ENCODE peak calls at places on chromosomes 3 and 15, in four cellular contexts. V is Panc1, H is heart left ventricle, M is sigmoid colon. F is an unnamed sample.

GRCh38 chr3:12884104-12884742 is 42.9 kb upstream of the RPL32 start:
- DNase-seq in V (no peak), M (peak; percentile 90), H (peak; percentile 71), F (no peak)

GRCh38 chr3:157113832-157114505 is 46.0 kb downstream of the CCNL1 start:
- DNase-seq in H (no peak), V (no peak), M (no peak), F (peak; percentile 64)

GRCh38 chr3:178950676-178951075 is 120.9 kb downstream of the ZMAT3 start:
- DNase-seq in H (no peak), M (no peak), V (no peak), F (no peak)

GRCh38 chr3:39208463-39209055 is 16.2 kb upstream of the XIRP1 start:
- DNase-seq in H (peak; percentile 72), M (no peak), V (peak; percentile 25), F (peak; percentile 87)

GRCh38 chr15:33700695-33701303 is 267.5 kb upstream of the CHRM5 start:
- DNase-seq in M (peak; percentile 72), V (peak; percentile 79), H (peak; percentile 65), F (peak; percentile 95)

GRCh38 chr15:99741835-99742234 is 8.6 kb upstream of the LYSMD4 start:
- DNase-seq in M (no peak), V (no peak), H (no peak), F (no peak)

GRCh38 chr15:57667171-57667924 is 39.2 kb upstream of the POLR2M start:
- DNase-seq in V (no peak), M (no peak), H (no peak), F (no peak)

GRCh38 chr3:72627276-72627675 is 221.0 kb downstream of the SHQ1 start:
- DNase-seq in M (no peak), H (no peak), V (no peak), F (no peak)

DNA sequence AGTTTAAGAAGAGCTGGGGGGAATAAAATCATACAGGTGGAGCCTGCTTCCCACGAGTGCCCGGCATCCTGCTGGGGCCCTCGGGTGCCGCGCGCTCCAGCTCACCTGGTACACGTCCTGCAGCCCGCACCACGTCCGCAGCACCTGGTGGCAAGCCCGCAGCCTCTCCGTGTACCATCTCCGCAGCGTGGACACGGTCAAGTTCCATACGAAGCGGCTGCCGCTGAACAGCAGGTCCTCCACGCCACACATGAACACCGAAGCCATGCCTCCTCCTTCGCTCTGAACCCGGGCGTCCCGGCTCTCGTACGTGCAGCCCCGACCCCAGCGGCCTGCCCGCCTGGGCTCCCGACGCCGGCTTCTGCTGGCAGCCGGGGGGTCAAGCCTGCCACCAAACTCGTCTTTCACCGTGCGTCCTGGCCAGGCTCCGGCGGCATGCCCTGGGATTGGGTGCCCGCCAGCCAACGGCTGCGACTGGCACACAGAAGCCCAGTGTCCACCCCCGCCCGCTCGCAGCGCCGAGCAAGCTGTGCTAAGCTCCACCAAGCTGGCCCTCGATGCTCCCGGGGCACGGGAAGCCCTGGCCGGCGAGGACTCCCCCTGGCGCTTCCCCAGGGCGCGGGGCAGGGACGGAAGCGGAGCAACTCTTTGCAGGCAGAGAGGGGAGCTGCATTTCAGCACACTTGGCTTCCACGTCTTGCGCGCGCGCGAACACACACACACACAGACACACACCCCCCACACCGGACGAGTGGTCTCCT is at the start of gene FRMD4B:
- DNase-seq in H (peak; percentile 91), M (peak; percentile 84), V (no peak), F (peak; percentile 81)
- H3K27ac ChIP-seq in H (peak within 1 kb of the TSS; percentile 76), M (peak within 1 kb of the TSS; percentile 4), V (no peak within 1 kb of the TSS), F (no peak within 1 kb of the TSS)

GRCh38 chr3:187212705-187213104 is 15.4 kb downstream of the RTP1 start:
- DNase-seq in V (no peak), M (no peak), H (peak; percentile 57), F (no peak)

GRCh38 chr3:187210091-187210490 is 12.8 kb downstream of the RTP1 start:
- DNase-seq in M (no peak), H (no peak), V (no peak), F (no peak)

GRCh38 chr3:187209501-187209900 is 12.2 kb downstream of the RTP1 start:
- DNase-seq in V (no peak), H (no peak), M (no peak), F (no peak)

GRCh38 chr3:187210555-187211327 is 13.5 kb downstream of the RTP1 start:
- DNase-seq in H (no peak), M (no peak), V (no peak), F (peak; percentile 54)

DNA sequence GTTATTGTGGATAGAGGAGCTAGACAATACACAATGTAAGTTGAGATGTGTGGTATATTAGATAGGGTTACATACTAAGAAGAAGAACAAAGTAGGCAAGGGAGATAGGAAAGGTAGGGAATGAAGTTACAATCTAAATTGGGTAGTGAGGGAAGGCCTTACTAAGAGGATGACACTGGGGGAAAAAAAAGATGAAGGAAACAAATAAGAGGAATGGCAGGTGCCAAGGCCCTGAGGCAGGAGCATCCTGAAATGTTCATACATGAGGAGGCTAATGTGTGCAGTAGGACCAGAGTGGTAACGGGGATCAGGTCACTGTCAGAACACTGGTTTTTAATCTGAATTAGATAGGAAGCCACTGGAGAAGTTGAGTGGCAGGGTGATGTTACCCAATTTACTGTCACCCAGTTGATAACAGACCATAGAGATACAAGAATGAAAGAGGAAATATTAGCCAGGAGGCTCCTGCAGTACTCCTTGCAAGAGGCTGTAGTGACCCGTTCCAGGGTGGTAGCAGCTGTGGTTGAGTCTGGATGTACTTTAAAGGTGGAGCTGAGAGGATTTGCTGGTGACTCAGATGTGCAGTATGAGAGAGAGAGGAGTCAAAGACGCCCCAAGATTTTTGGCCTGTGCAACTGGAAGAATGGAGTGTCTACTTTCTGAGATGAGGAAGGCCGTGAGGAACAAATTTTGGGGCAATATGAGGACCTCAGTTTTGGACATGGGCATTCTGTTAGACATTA is 14.4 kb downstream of the RTP1 start:
- DNase-seq in V (no peak), H (no peak), M (no peak), F (no peak)
- H3K4me1 ChIP-seq in V (no peaks in the 10 kb centered on the region), H (peaks cover 5% of the 10 kb centered on the region), M (peaks cover 61% of the 10 kb centered on the region), F (peaks cover 9% of the 10 kb centered on the region)

GRCh38 chr3:195896361-195897080 is 11.8 kb downstream of the TNK2 start:
- DNase-seq in H (peak; percentile 75), M (peak; percentile 83), V (no peak), F (peak; percentile 56)

GRCh38 chr3:195893516-195893915 is 14.8 kb downstream of the TNK2 start:
- DNase-seq in H (no peak), M (no peak), V (no peak), F (no peak)

GRCh38 chr3:195895900-195896360 is 12.4 kb downstream of the TNK2 start:
- DNase-seq in H (peak; percentile 84), V (no peak), M (peak; percentile 85), F (peak; percentile 77)

GRCh38 chr3:195893916-195894315 is 14.4 kb downstream of the TNK2 start:
- DNase-seq in M (no peak), V (no peak), H (no peak), F (no peak)

GRCh38 chr3:195895078-195895899 is 13.1 kb downstream of the TNK2 start:
- DNase-seq in V (no peak), M (peak; percentile 73), H (peak; percentile 55), F (peak; percentile 84)
- TF ChIP-seq CTCF in V (no peak), M (no peak), H (no peak), F (no peak)

DNA sequence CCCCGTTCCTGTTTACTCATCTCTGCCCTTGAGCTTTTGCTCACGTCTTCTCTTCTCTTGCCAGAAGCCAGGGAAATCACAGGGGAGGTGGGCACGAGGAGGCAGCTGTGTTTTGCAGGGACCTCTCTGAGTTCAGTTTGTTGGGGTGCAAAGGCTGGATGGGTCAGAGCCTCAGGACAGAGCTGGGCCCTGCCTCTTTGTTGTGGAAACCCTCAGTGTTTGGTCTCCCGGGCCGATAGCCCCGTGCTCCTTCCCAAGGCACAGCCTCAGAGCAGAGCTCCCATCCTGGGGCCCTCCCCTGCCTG is 41.0 kb downstream of the BDH1 start:
- DNase-seq in H (no peak), V (no peak), M (no peak), F (peak; percentile 45)
- H3K27ac ChIP-seq in H (no peak overlapping the region), V (no peak overlapping the region), M (no peak overlapping the region), F (no peak overlapping the region)

GRCh38 chr3:194000712-194001111 is 135.2 kb upstream of the HES1 start:
- DNase-seq in V (no peak), H (no peak), M (no peak), F (peak; percentile 23)
- H3K4me1 ChIP-seq in V (peaks cover 36% of the 10 kb centered on the region), H (peaks cover 12% of the 10 kb centered on the region), M (peaks cover 34% of the 10 kb centered on the region), F (peaks cover 11% of the 10 kb centered on the region)

GRCh38 chr3:53046171-53047170 is 598 bp upstream of the SFMBT1 start:
- DNase-seq in H (peak; percentile 51), V (no peak), M (peak; percentile 79), F (peak; percentile 92)
- TF ChIP-seq CTCF in H (peak; percentile 18), V (peak; percentile 79), M (no peak), F (peak; percentile 75)

DNA sequence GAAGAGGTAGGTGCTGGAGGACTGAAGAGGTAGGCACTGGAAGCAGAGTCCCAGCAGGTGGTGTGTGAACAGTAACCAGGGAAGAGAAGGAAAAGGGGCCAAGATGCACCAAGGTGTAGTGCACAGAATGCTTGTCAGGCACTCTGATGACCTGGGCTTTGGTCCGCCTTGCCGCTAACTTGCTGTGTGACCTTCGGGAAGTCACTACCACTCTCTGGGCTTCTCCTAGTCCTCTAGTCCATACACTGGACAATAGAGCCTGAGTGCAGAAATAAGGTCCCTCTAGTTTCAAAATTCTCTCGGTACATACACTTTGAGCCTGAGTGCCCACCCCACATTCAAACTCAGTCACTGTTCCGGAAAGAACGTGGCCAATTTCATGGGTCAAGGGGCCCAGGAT is 24.1 kb downstream of the ANP32A start:
- DNase-seq in V (no peak), M (no peak), H (no peak), F (no peak)
- H3K27ac ChIP-seq in V (no peak overlapping the region), M (no peak overlapping the region), H (peak overlapping the region; percentile 85), F (no peak overlapping the region)

F was measured in endodermal cell.